ENCODE peak calls at places on chromosomes 4 and X, in four cellular contexts. M is activated CD8-positive, alpha-beta T cell treated with anti-CD3 and anti-CD28 coated beads for 36 hours; B is stimulated activated CD8-positive, alpha-beta memory T cell treated with anti-CD3 and anti-CD28 coated beads, Interleukin-2, amount 100 ng/mL, for 1 hour; P is suprapubic skin. Y is an unnamed sample.

GRCh38 chr4:8745828-8746225 is 125.8 kb downstream of the HMX1 start:
- DNase-seq in M (no peak), B (no peak), P (peak), Y (no peak)

GRCh38 chr4:38322709-38323108 is 341.3 kb upstream of the KLF3 start:
- DNase-seq in M (no peak), B (no peak), P (no peak), Y (no peak)

GRCh38 chrX:38627683-38628082 is 66.3 kb downstream of the TSPAN7 start:
- DNase-seq in M (peak), B (no peak), P (no peak), Y (no peak)

GRCh38 chrX:136307471-136307870 is 6.7 kb downstream of the ADGRG4 start:
- DNase-seq in M (no peak), B (no peak), P (no peak), Y (no peak)

GRCh38 chrX:117972681-117973080 is 143.9 kb downstream of the KLHL13 start:
- DNase-seq in M (no peak), B (no peak), P (no peak), Y (no peak)

GRCh38 chr4:101669138-101669831 is 121.2 kb upstream of the BANK1 start:
- DNase-seq in M (no peak), B (no peak), P (no peak), Y (no peak)

GRCh38 chrX:14777484-14777883 is 95.4 kb downstream of the FANCB start:
- DNase-seq in M (no peak), B (no peak), P (no peak), Y (no peak)

GRCh38 chr4:32560306-32560705 is 1840.1 kb downstream of the PCDH7 start:
- DNase-seq in M (no peak), B (no peak), P (no peak), Y (no peak)

GRCh38 chrX:45591650-45592049 is 391.0 kb upstream of the DIPK2B start:
- DNase-seq in M (no peak), B (no peak), P (no peak), Y (no peak)

GRCh38 chrX:137432609-137433008 is 133.3 kb upstream of the ZIC3 start:
- DNase-seq in M (peak), B (no peak), P (no peak), Y (no peak)

GRCh38 chr4:40316333-40316781 is 18.8 kb upstream of the CHRNA9 start:
- DNase-seq in M (peak), B (no peak), P (no peak), Y (no peak)

GRCh38 chr4:118270492-118270891 is 82.3 kb downstream of the PRSS12 start:
- DNase-seq in M (no peak), B (no peak), P (no peak), Y (no peak)